ENCODE peak calls at places on chromosomes 13 and 19, in ten cellular contexts. D, T, Y, N, J, B, M, R, G and Q are unnamed samples. For H3K4me1, the result is how much of the 10 kb centered on the place peaks cover.

GRCh38 chr19:5406816-5407215 is 48.4 kb upstream of the ZNRF4 start:
- DNase-seq in D (no peak), T (no peak), Y (no peak), N (no peak), J (no peak), B (no peak), M (no peak), R (no peak), G (no peak), Q (no peak)

GRCh38 chr13:28473044-28473443 is 21.9 kb downstream of the FLT1 start:
- DNase-seq in D (no peak), T (no peak), Y (no peak), N (no peak), J (no peak), B (no peak), M (no peak), R (no peak), G (no peak), Q (no peak)

GRCh38 chr13:112986470-112986869 is 17.5 kb downstream of the MCF2L start:
- DNase-seq in D (no peak), T (no peak), Y (no peak), N (no peak), J (no peak), B (no peak), M (no peak), R (no peak), G (no peak), Q (no peak)

GRCh38 chr13:74290324-74290773 is 156.1 kb upstream of the KLF12 start:
- DNase-seq in D (no peak), T (peak), Y (peak), N (peak), J (no peak), B (peak), M (peak), R (no peak), G (peak), Q (no peak)

GRCh38 chr13:106814389-106814903 is 246.5 kb upstream of the ARGLU1 start:
- DNase-seq in D (no peak), T (no peak), Y (no peak), N (no peak), J (no peak), B (no peak), M (no peak), R (no peak), G (no peak), Q (no peak)

GRCh38 chr19:33691736-33692135 is 70.0 kb downstream of the CHST8 start:
- DNase-seq in D (no peak), T (no peak), Y (no peak), N (no peak), J (no peak), B (no peak), M (no peak), R (no peak), G (no peak), Q (no peak)

GRCh38 chr19:31897292-31897691 is 448.1 kb upstream of the ZNF507 start:
- DNase-seq in D (no peak), T (no peak), Y (no peak), N (no peak), J (no peak), B (no peak), M (no peak), R (no peak), G (no peak), Q (no peak)

GRCh38 chr19:46637224-46637623 is 1.2 kb upstream of the GNG8 start:
- DNase-seq in D (no peak), T (no peak), Y (no peak), N (no peak), J (no peak), B (no peak), M (no peak), R (no peak), G (no peak), Q (no peak)

GRCh38 chr13:86918682-86919081 is 752.5 kb upstream of the SLITRK5 start:
- DNase-seq in D (no peak), T (no peak), Y (no peak), N (no peak), J (no peak), B (no peak), M (no peak), R (no peak), G (no peak), Q (no peak)

GRCh38 chr19:10761443-10762242 is 43.8 kb downstream of the DNM2 start:
- DNase-seq in D (no peak), T (peak), Y (no peak), N (no peak), J (no peak), B (no peak), M (no peak), R (no peak), G (no peak), Q (no peak)

GRCh38 chr19:49420227-49420626 is 3.0 kb downstream of the PTH2 start:
- DNase-seq in D (no peak), T (no peak), Y (no peak), N (no peak), J (no peak), B (no peak), M (no peak), R (no peak), G (no peak), Q (no peak)

GRCh38 chr13:42279080-42279479 is 7.1 kb downstream of the AKAP11 start:
- DNase-seq in D (no peak), T (no peak), Y (no peak), N (no peak), J (no peak), B (peak), M (no peak), R (no peak), G (peak), Q (peak)

GRCh38 chr13:35923347-35923746 is 207.8 kb downstream of the DCLK1 start:
- DNase-seq in D (no peak), T (peak), Y (peak), N (no peak), J (peak), B (peak), M (no peak), R (no peak), G (no peak), Q (no peak)

GRCh38 chr13:70894258-70894657 is 786.0 kb upstream of the KLHL1 start:
- DNase-seq in D (no peak), T (no peak), Y (no peak), N (no peak), J (no peak), B (no peak), M (no peak), R (no peak), G (no peak), Q (no peak)

GRCh38 chr19:4093643-4094175 is 27.0 kb upstream of the ZBTB7A start:
- DNase-seq in D (no peak), T (no peak), Y (no peak), N (no peak), J (no peak), B (no peak), M (no peak), R (no peak), G (no peak), Q (no peak)

GRCh38 chr19:49677232-49677881 is at the start of gene PRMT1:
- DNase-seq in D (no peak), T (peak), Y (no peak), N (no peak), J (peak), B (peak), M (peak), R (peak), G (peak), Q (peak)

GRCh38 chr19:47609885-47610545 is 1.1 kb downstream of the BICRA start:
- DNase-seq in D (no peak), T (peak), Y (peak), N (peak), J (peak), B (peak), M (peak), R (peak), G (peak), Q (peak)

GRCh38 chr19:56942749-56943148 is 102.2 kb upstream of the PEG3 start:
- DNase-seq in D (no peak), T (no peak), Y (no peak), N (peak), J (peak), B (no peak), M (no peak), R (peak), G (peak), Q (no peak)

GRCh38 chr19:41626877-41627276 is at the start of gene CEACAM4:
- DNase-seq in D (peak), T (no peak), Y (peak), N (no peak), J (peak), B (no peak), M (peak), R (peak), G (no peak), Q (no peak)

GRCh38 chr19:11168568-11168967 is 13.0 kb upstream of the SPC24 start:
- DNase-seq in D (no peak), T (peak), Y (no peak), N (no peak), J (no peak), B (peak), M (no peak), R (no peak), G (no peak), Q (no peak)

GRCh38 chr13:64397699-64398098 is 2832.4 kb downstream of the PCDH9 start:
- DNase-seq in D (no peak), T (no peak), Y (no peak), N (no peak), J (no peak), B (peak), M (no peak), R (no peak), G (no peak), Q (no peak)

GRCh38 chr19:28972144-28972543 is 240.8 kb downstream of the UQCRFS1 start:
- DNase-seq in D (no peak), T (no peak), Y (no peak), N (no peak), J (no peak), B (no peak), M (no peak), R (no peak), G (no peak), Q (no peak)

GRCh38 chr13:82245860-82246259 is 1636.4 kb downstream of the SLITRK1 start:
- DNase-seq in D (no peak), T (no peak), Y (no peak), N (no peak), J (no peak), B (no peak), M (no peak), R (no peak), G (no peak), Q (no peak)
- H3K4me1 ChIP-seq in D (under half), T (under half), Y (under half), N (under half), J (under half), B (under half), M (under half), R (under half), G (under half), Q (under half)

GRCh38 chr19:2058570-2059421 is 7.8 kb upstream of the MKNK2 start:
- DNase-seq in D (no peak), T (no peak), Y (no peak), N (no peak), J (no peak), B (no peak), M (no peak), R (no peak), G (no peak), Q (no peak)
- H3K4me3 ChIP-seq in D (no peak), T (peak), Y (no peak), N (no peak), J (no peak), B (no peak), M (peak), R (no peak), G (no peak), Q (no peak)

GRCh38 chr19:54420383-54421168 is 5.3 kb downstream of the TTYH1 start:
- DNase-seq in D (no peak), T (no peak), Y (peak), N (peak), J (peak), B (no peak), M (no peak), R (no peak), G (no peak), Q (no peak)
- H3K27ac ChIP-seq in D (peak), T (no peak), Y (peak), N (peak), J (peak), B (no peak), M (peak), R (no peak), G (no peak), Q (no peak)

GRCh38 chr19:45117666-45118065 is 24.7 kb downstream of the PPP1R37 start:
- DNase-seq in D (no peak), T (no peak), Y (no peak), N (no peak), J (no peak), B (no peak), M (no peak), R (no peak), G (no peak), Q (no peak)

GRCh38 chr19:45119582-45119981 is 26.6 kb downstream of the PPP1R37 start:
- DNase-seq in D (no peak), T (no peak), Y (no peak), N (no peak), J (no peak), B (no peak), M (no peak), R (no peak), G (no peak), Q (no peak)

GRCh38 chr19:45115809-45116615 is 23.0 kb downstream of the PPP1R37 start:
- DNase-seq in D (no peak), T (no peak), Y (no peak), N (no peak), J (no peak), B (no peak), M (peak), R (no peak), G (no peak), Q (no peak)

GRCh38 chr19:45114116-45114515 is 21.1 kb downstream of the PPP1R37 start:
- DNase-seq in D (no peak), T (no peak), Y (no peak), N (no peak), J (no peak), B (no peak), M (no peak), R (no peak), G (peak), Q (no peak)

GRCh38 chr19:45117167-45117594 is 24.2 kb downstream of the PPP1R37 start:
- DNase-seq in D (no peak), T (no peak), Y (no peak), N (no peak), J (no peak), B (peak), M (no peak), R (no peak), G (peak), Q (peak)
- H3K4me1 ChIP-seq in D (under half), T (under half), Y (under half), N (under half), J (under half), B (under half), M (under half), R (under half), G (half or more), Q (under half)

DNA sequence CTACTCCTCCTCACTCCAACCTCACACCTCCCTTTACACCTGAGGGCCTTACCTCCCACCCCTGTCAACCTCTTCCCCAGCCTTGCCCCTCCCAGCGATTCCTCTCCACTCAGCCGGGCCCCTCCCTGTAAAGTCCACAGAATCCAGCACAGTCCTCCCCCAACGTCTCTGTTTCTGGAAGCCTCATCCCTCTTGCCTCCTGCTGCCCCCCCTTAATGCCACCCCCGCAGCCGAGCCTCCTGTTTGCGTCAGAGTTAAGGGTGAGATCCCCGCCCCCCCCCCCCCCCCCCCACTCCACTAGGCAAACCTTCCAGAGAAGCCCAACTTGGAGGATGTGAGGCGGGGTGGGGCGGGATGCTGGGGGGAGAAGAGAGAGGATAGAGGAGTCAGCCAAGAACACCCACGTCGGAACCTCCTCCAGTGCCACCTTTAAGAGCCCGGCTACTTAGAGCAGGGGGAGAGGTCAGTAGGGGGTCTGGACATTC is 2.1 kb downstream of the UNC13A start:
- DNase-seq in D (no peak), T (no peak), Y (no peak), N (no peak), J (no peak), B (peak), M (no peak), R (no peak), G (no peak), Q (no peak)
- H3K4me3 ChIP-seq in D (no peak), T (peak), Y (no peak), N (peak), J (peak), B (no peak), M (no peak), R (no peak), G (no peak), Q (no peak)

DNA sequence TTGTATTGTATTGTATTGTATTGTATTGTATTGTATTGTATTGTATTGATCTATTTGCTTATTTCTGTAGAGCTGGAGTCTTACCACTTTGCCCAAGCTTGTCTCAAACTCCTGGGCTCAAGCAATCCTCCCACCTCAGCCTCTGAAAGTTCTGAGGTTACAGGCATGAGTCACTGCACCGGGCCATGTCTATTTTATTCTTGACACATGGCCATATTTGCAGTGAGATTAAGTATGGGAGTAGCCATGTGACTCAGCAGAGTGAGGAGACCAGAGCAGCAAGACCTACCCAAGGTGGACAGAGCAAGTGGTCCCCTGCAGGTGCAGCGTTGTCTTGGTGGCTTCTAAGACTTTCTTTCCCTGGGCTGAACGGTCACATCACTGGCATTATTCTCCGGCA is 49.1 kb upstream of the UBAC2 start:
- DNase-seq in D (no peak), T (peak), Y (no peak), N (no peak), J (no peak), B (peak), M (no peak), R (no peak), G (no peak), Q (no peak)
- H3K27ac ChIP-seq in D (no peak), T (peak), Y (no peak), N (no peak), J (no peak), B (no peak), M (no peak), R (no peak), G (no peak), Q (no peak)

GRCh38 chr13:110306340-110306959 is 507 bp downstream of the COL4A1 start:
- DNase-seq in D (no peak), T (no peak), Y (no peak), N (no peak), J (no peak), B (peak), M (no peak), R (no peak), G (no peak), Q (no peak)

GRCh38 chr13:110307697-110308376 is 753 bp downstream of the COL4A2 start:
- DNase-seq in D (no peak), T (no peak), Y (peak), N (peak), J (peak), B (peak), M (no peak), R (no peak), G (no peak), Q (no peak)

GRCh38 chr13:110308377-110309158 is 1.5 kb downstream of the COL4A2 start:
- DNase-seq in D (peak), T (peak), Y (no peak), N (peak), J (no peak), B (peak), M (no peak), R (no peak), G (no peak), Q (no peak)

GRCh38 chr13:110305949-110306339 is 1.0 kb downstream of the COL4A1 start:
- DNase-seq in D (no peak), T (no peak), Y (no peak), N (no peak), J (no peak), B (peak), M (no peak), R (no peak), G (no peak), Q (no peak)

DNA sequence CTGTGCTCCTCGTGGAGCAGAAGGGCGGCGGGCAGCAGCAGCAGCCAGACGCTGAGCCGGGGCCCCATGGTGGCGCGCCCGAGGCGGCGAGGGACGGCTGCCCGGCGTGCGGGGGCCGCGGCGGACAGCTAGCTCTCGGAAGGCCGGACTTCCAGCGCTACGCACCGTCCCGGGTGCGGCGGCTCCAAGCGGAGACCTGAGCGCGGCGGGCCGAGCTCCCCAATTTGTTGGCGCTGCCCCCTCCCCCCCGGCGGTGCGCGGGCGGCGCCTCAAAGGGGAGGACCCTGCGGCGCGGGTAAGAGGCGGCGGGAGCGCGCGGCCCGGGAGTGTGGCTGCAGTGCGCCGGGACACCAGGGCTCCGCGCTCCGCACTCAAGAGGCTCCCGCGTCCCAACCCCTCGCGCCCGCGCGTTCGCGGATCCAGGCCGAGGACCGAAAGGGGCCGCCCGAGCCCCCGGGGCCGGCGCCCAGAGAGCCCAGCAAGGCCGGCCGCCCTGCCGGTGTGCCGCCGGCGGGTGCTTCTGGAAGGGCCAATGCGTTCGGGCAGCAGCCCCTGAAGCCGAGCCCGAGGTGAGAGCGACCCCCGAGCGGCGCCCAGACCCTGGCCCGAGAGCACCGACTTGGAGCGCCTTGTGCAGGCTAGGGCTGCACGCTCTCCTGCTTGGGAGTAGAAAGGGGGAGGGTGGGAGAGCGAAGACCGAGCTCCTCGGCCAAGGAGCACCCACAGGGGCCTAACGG is at the start of the genes COL4A1 and COL4A2:
- DNase-seq in D (peak), T (no peak), Y (peak), N (peak), J (peak), B (peak), M (peak), R (peak), G (no peak), Q (no peak)
- H3K4me1 ChIP-seq in D (half or more), T (under half), Y (half or more), N (under half), J (half or more), B (under half), M (under half), R (under half), G (under half), Q (under half)

DNA sequence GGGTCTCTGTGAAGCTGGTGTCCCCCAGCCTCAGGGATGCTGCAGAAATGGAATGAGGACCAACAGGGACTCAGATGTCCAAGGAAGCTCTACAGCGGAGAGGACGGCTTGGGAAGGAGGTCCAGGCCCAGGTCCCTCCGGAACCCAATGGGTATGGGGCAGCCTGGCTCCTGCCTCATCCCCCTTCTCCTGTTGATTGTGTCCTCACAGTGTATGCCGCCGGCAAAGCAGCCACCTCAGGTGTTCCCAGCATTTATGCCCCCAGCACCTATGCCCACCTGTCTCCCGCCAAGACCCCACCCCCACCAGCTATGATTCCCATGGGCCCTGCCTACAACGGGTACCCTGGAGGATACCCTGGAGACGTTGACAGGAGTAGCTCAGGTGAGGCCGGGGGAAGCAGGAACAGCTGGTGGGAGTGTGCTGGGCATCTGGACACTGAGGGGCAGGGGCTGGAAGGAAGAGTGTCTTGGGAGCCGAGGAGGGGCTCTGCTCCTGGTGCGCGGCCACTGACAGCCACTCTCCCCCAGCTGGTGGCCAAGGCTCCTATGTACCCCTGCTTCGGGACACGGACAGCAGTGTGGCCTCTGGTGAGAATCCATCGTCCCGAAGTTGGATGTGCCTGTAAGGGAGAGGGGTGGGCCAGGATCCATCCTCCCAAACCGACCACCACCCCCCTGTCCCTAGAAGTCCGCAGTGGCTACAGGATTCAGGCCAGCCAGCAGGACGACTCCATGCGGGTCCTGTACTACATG is 2.4 kb upstream of the USF2 start:
- DNase-seq in D (no peak), T (no peak), Y (no peak), N (no peak), J (no peak), B (no peak), M (no peak), R (no peak), G (no peak), Q (no peak)
- H3K4me3 ChIP-seq in D (peak), T (peak), Y (no peak), N (peak), J (no peak), B (peak), M (peak), R (peak), G (peak), Q (no peak)